ENCODE peak calls at places on chromosomes 6 and 20, in ten cellular contexts. H is uterus, M is body of pancreas, C is sigmoid colon, P is ovary, V is tibial nerve, N is colonic mucosa, O is A549, F is neural progenitor cell, W is lower lobe of right lung. Y is an unnamed sample.

GRCh38 chr20:31569163-31570020 is 35.7 kb upstream of the ID1 start:
- DNase-seq in O (no peak), W (peak; percentile 63), F (peak; percentile 65), M (peak; percentile 61), P (peak; percentile 52), V (peak; percentile 39), H (peak; percentile 62), C (peak; percentile 70), N (peak; percentile 74), Y (peak; percentile 54)

GRCh38 chr6:119277047-119277446 is 72.5 kb downstream of the MAN1A1 start:
- DNase-seq in O (no peak), P (no peak), W (no peak), C (no peak), M (no peak), F (no peak), V (no peak), N (no peak), H (no peak), Y (no peak)

GRCh38 chr6:44128020-44128917 is 915 bp downstream of the TMEM63B start:
- DNase-seq in O (peak; percentile 39), H (peak; percentile 47), F (peak; percentile 74), V (no peak), W (peak; percentile 67), C (peak; percentile 78), P (peak; percentile 32), N (peak; percentile 56), M (peak; percentile 53), Y (no peak)

GRCh38 chr6:6825153-6825847 is 236.8 kb downstream of the LY86 start:
- DNase-seq in F (no peak), C (no peak), M (no peak), H (no peak), O (no peak), N (no peak), W (no peak), P (no peak), V (no peak), Y (no peak)

GRCh38 chr6:52497652-52498408 is 77.7 kb downstream of the EFHC1 start:
- DNase-seq in V (peak; percentile 46), H (peak; percentile 53), M (no peak), F (no peak), O (no peak), W (peak; percentile 52), N (no peak), C (peak; percentile 82), P (no peak), Y (no peak)

GRCh38 chr6:72260489-72260888 is 361.4 kb upstream of the KCNQ5 start:
- DNase-seq in H (no peak), F (no peak), O (no peak), N (no peak), C (no peak), V (no peak), P (no peak), W (no peak), M (no peak), Y (no peak)

GRCh38 chr6:166494757-166495486 is 91.6 kb downstream of the RAMACL start:
- DNase-seq in W (no peak), C (peak; percentile 57), V (no peak), N (no peak), P (no peak), M (no peak), H (no peak), O (no peak), F (no peak), Y (no peak)

GRCh38 chr6:30103630-30104179 is 9.2 kb downstream of the TRIM31 start:
- DNase-seq in V (no peak), N (peak; percentile 20), F (no peak), H (no peak), C (no peak), M (no peak), O (no peak), P (no peak), W (no peak), Y (no peak)

DNA sequence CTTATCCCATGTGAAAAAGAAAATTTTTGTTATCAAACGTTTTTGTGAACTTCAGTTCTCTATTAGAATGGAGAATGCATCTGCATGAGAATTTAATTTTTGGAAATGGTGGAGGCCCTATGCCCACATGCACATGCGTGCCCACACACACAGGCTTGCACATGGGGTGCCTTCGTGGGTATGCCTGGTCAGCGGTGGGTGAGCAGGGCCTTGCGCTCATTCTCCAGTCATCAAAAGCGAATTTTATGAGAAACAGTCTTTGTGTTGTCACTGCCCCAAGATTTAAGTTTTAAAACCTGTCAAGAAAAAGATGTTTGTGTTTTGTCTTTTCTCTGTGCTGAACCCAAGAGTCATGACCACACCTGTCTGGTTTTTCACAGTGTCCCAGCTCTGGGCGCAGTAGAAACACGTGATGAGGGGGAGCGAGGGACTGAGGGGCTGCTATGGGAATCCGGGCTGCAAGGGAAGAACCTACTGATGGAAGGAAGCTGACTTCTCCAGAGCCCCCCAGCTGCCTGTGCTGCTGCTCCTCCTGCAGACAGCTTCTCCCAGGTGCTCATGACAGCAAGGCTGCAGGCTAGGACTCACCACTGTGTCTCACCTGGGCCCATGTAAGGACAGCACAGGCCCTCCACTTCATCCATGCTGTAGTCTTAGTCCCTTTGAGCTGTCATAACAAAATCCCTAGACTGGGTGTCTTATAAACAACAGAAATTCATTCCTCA is 153.6 kb downstream of the SYCP2 start:
- DNase-seq in H (no peak), W (no peak), F (no peak), O (no peak), C (peak; percentile 15), V (no peak), N (peak; percentile 6), M (no peak), P (no peak), Y (no peak)
- H3K9me3 ChIP-seq in H (no peaks in the 10 kb centered on the region), W (no peaks in the 10 kb centered on the region), F (no peaks in the 10 kb centered on the region), O (no peaks in the 10 kb centered on the region), C (no peaks in the 10 kb centered on the region), V (no peaks in the 10 kb centered on the region), N (no peaks in the 10 kb centered on the region), M (no peaks in the 10 kb centered on the region), P (no peaks in the 10 kb centered on the region), Y (no peaks in the 10 kb centered on the region)

GRCh38 chr20:49283176-49283702 is 5.4 kb upstream of the ZNFX1 start:
- DNase-seq in P (no peak), F (no peak), W (no peak), M (no peak), O (no peak), H (no peak), N (no peak), V (no peak), C (no peak), Y (no peak)
- H3K9me3 ChIP-seq in P (peaks cover 42% of the 10 kb centered on the region), F (no peaks in the 10 kb centered on the region), W (peaks cover 47% of the 10 kb centered on the region), M (no peaks in the 10 kb centered on the region), O (peaks cover 9% of the 10 kb centered on the region), H (peaks cover 21% of the 10 kb centered on the region), N (no peaks in the 10 kb centered on the region), V (no peaks in the 10 kb centered on the region), C (peaks cover 20% of the 10 kb centered on the region), Y (peaks cover 81% of the 10 kb centered on the region)

GRCh38 chr6:22653980-22654610 is 84.7 kb downstream of the HDGFL1 start:
- DNase-seq in N (no peak), C (no peak), V (no peak), P (no peak), W (no peak), H (no peak), F (no peak), M (no peak), O (no peak), Y (no peak)

GRCh38 chr6:22647671-22648070 is 78.3 kb downstream of the HDGFL1 start:
- DNase-seq in F (no peak), H (no peak), C (no peak), N (no peak), M (no peak), O (no peak), V (no peak), P (no peak), W (no peak), Y (no peak)

GRCh38 chr6:22657341-22657985 is 88.1 kb downstream of the HDGFL1 start:
- DNase-seq in F (no peak), M (no peak), W (no peak), N (no peak), C (no peak), V (no peak), H (no peak), P (no peak), O (no peak), Y (no peak)

GRCh38 chr6:22656696-22657340 is 87.5 kb downstream of the HDGFL1 start:
- DNase-seq in O (no peak), C (no peak), N (no peak), H (no peak), F (no peak), W (no peak), P (no peak), M (no peak), V (no peak), Y (no peak)

DNA sequence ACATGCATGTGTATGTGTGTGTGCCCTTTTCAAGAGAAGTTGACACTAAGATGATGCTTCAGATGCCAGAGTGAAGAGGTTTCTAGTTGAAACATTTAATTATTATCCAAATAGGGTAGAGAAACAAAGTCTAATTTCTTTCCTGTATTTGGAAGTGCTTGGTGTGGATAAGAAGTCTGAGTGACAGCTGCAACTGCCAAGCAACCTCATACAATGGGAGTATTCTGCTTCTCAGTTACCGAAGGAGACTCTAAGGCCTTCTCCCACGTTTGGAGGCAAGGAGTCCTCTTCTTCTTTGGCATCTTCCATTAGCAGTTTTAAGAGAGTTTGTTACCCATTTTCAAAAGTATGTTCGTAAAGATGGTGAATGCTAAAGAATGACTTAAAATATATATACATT is 82.4 kb downstream of the HDGFL1 start:
- DNase-seq in M (no peak), V (no peak), C (no peak), O (no peak), P (no peak), W (no peak), H (no peak), F (no peak), N (no peak), Y (no peak)
- H3K9me3 ChIP-seq in M (no peaks in the 10 kb centered on the region), V (no peaks in the 10 kb centered on the region), C (no peaks in the 10 kb centered on the region), O (no peaks in the 10 kb centered on the region), P (no peaks in the 10 kb centered on the region), W (no peaks in the 10 kb centered on the region), H (no peaks in the 10 kb centered on the region), F (no peaks in the 10 kb centered on the region), N (no peaks in the 10 kb centered on the region), Y (no peaks in the 10 kb centered on the region)

GRCh38 chr6:35500782-35501181 is 3.9 kb upstream of the TEAD3 start:
- DNase-seq in V (no peak), F (no peak), H (no peak), O (no peak), P (no peak), C (no peak), M (no peak), W (no peak), N (no peak), Y (no peak)

GRCh38 chr6:35496851-35497570 is at the start of gene TEAD3:
- DNase-seq in O (peak; percentile 63), C (peak; percentile 93), P (peak; percentile 82), H (peak; percentile 88), W (peak; percentile 74), N (peak; percentile 70), V (no peak), F (peak; percentile 96), M (peak; percentile 57), Y (peak; percentile 18)

GRCh38 chr6:35497571-35498406 is 910 bp upstream of the TEAD3 start:
- DNase-seq in W (peak; percentile 77), N (peak; percentile 56), O (peak; percentile 26), C (peak; percentile 92), P (peak; percentile 86), F (peak; percentile 67), M (peak; percentile 39), H (peak; percentile 82), V (peak; percentile 44), Y (no peak)

GRCh38 chr6:35499372-35499771 is 2.5 kb upstream of the TEAD3 start:
- DNase-seq in P (no peak), H (no peak), N (no peak), V (no peak), C (no peak), W (no peak), F (no peak), M (no peak), O (no peak), Y (no peak)

DNA sequence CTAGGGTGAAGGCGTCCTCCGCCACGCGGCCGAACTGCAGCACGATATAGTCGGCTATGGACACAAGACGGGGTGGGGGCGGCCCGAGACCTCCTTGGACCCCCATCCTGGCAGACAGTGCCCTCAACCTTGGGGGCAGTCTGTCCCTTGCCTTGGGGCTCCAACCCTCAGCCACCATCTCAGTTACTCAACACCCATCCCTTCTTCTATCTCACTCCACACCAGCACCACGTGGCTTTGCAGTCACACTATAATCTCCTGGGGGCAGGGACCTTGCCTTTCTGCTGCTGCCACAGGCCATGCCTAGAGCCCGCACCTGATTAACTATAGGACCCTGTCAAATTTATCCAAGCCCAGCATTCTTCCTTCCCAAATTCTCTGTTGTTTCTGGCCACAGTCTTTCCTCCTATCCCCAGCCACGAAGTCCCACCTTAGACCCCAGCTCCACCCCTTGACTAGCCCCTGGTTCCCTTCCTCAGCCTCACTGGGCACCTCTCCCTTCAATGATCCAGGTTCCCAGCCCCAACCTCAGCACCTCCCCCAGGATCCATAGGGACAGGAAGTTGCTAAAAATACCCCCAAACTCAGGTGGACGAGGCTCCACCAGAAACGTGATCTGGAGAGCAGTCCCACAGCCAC is 1.6 kb upstream of the TEAD3 start:
- DNase-seq in W (no peak), N (no peak), C (no peak), H (no peak), O (no peak), V (no peak), F (no peak), P (no peak), M (no peak), Y (no peak)
- H3K9me3 ChIP-seq in W (no peaks in the 10 kb centered on the region), N (no peaks in the 10 kb centered on the region), C (no peaks in the 10 kb centered on the region), H (no peaks in the 10 kb centered on the region), O (no peaks in the 10 kb centered on the region), V (no peaks in the 10 kb centered on the region), F (no peaks in the 10 kb centered on the region), P (no peaks in the 10 kb centered on the region), M (no peaks in the 10 kb centered on the region), Y (no peaks in the 10 kb centered on the region)